ENCODE peak calls at places on chromosomes 6 and 20, in six cellular contexts. F is bronchial epithelial cell, A is tibial artery, O is HFF-Myc, H is WERI-Rb-1, N is ovary. M is an unnamed sample.

GRCh38 chr6:79420054-79420453 is 117.2 kb downstream of the LCA5 start:
- DNase-seq in F (no peak), A (no peak), O (no peak), H (no peak), N (no peak), M (peak; percentile 4)

GRCh38 chr6:39188101-39188455 is 41.2 kb downstream of the KCNK5 start:
- DNase-seq in F (no peak), A (no peak), O (no peak), H (no peak), N (no peak), M (no peak)

GRCh38 chr6:21300439-21300838 is 293.1 kb upstream of the SOX4 start:
- DNase-seq in F (no peak), A (no peak), O (no peak), H (no peak), N (no peak), M (no peak)

GRCh38 chr20:48745330-48745729 is 82.5 kb downstream of the PREX1 start:
- DNase-seq in F (no peak), A (no peak), O (no peak), H (no peak), N (no peak), M (peak; percentile 6)

GRCh38 chr6:107128577-107128976 is 13.3 kb upstream of the BEND3 start:
- DNase-seq in F (no peak), A (no peak), O (no peak), H (no peak), N (no peak), M (no peak)

GRCh38 chr6:78484181-78485064 is 382.9 kb upstream of the IRAK1BP1 start:
- DNase-seq in F (no peak), A (no peak), O (no peak), H (no peak), N (no peak), M (no peak)

GRCh38 chr6:41958022-41958856 is 16.6 kb upstream of the CCND3 start:
- DNase-seq in F (no peak), A (no peak), O (no peak), H (no peak), N (no peak), M (no peak)

GRCh38 chr6:70210462-70210861 is 92.4 kb downstream of the COL9A1 start:
- DNase-seq in F (peak; percentile 24), A (no peak), O (no peak), H (no peak), N (no peak), M (peak; percentile 2)

GRCh38 chr6:11236351-11236750 is 3.9 kb upstream of the NEDD9 start:
- DNase-seq in F (peak; percentile 93), A (no peak), O (no peak), H (no peak), N (no peak), M (no peak)

GRCh38 chr6:67467341-67467740 is 1167.7 kb upstream of the ADGRB3 start:
- DNase-seq in F (no peak), A (no peak), O (no peak), H (no peak), N (no peak), M (no peak)

GRCh38 chr20:13794667-13795066 is 9.8 kb downstream of the NDUFAF5 start:
- DNase-seq in F (no peak), A (no peak), O (no peak), H (no peak), N (no peak), M (no peak)

GRCh38 chr6:105259912-105260889 is 80.4 kb upstream of the POPDC3 start:
- DNase-seq in F (no peak), A (no peak), O (no peak), H (no peak), N (no peak), M (no peak)

GRCh38 chr6:100210138-100210872 is 216.3 kb upstream of the MCHR2 start:
- DNase-seq in F (no peak), A (no peak), O (no peak), H (peak; percentile 29), N (no peak), M (no peak)

GRCh38 chr20:53763707-53764415 is 170.2 kb upstream of the ZNF217 start:
- DNase-seq in F (peak; percentile 50), A (no peak), O (no peak), H (no peak), N (no peak), M (peak; percentile 55)

GRCh38 chr6:88867841-88868558 is 95.4 kb downstream of the RNGTT start:
- DNase-seq in F (peak; percentile 87), A (no peak), O (no peak), H (no peak), N (no peak), M (no peak)

GRCh38 chr20:19947611-19948264 is 69.4 kb upstream of the NAA20 start:
- DNase-seq in F (peak; percentile 33), A (no peak), O (peak; percentile 38), H (no peak), N (no peak), M (peak; percentile 66)

GRCh38 chr6:113690255-113690956 is 166.7 kb upstream of the MARCKS start:
- DNase-seq in F (peak; percentile 96), A (no peak), O (no peak), H (no peak), N (no peak), M (peak; percentile 93)

GRCh38 chr6:45423111-45423900 is 45.6 kb upstream of the SUPT3H start:
- DNase-seq in F (no peak), A (peak; percentile 73), O (no peak), H (no peak), N (peak; percentile 53), M (peak; percentile 56)

GRCh38 chr6:48928937-48929336 is 534.1 kb downstream of the MMUT start:
- DNase-seq in F (no peak), A (no peak), O (no peak), H (no peak), N (no peak), M (no peak)

GRCh38 chr6:33126101-33126714 is 50.4 kb downstream of the HLA-DPB1 start:
- DNase-seq in F (peak; percentile 29), A (no peak), O (peak; percentile 4), H (peak; percentile 92), N (peak; percentile 52), M (peak; percentile 53)

GRCh38 chr6:148263010-148263409 is 79.6 kb upstream of the SASH1 start:
- DNase-seq in F (peak; percentile 80), A (no peak), O (no peak), H (no peak), N (no peak), M (no peak)

GRCh38 chr6:3297909-3298308 is 39.2 kb downstream of the PSMG4 start:
- DNase-seq in F (no peak), A (peak; percentile 28), O (no peak), H (peak; percentile 58), N (no peak), M (no peak)

GRCh38 chr6:34731393-34732060 is 25.8 kb upstream of the SNRPC start:
- DNase-seq in F (no peak), A (no peak), O (no peak), H (no peak), N (no peak), M (no peak)

DNA sequence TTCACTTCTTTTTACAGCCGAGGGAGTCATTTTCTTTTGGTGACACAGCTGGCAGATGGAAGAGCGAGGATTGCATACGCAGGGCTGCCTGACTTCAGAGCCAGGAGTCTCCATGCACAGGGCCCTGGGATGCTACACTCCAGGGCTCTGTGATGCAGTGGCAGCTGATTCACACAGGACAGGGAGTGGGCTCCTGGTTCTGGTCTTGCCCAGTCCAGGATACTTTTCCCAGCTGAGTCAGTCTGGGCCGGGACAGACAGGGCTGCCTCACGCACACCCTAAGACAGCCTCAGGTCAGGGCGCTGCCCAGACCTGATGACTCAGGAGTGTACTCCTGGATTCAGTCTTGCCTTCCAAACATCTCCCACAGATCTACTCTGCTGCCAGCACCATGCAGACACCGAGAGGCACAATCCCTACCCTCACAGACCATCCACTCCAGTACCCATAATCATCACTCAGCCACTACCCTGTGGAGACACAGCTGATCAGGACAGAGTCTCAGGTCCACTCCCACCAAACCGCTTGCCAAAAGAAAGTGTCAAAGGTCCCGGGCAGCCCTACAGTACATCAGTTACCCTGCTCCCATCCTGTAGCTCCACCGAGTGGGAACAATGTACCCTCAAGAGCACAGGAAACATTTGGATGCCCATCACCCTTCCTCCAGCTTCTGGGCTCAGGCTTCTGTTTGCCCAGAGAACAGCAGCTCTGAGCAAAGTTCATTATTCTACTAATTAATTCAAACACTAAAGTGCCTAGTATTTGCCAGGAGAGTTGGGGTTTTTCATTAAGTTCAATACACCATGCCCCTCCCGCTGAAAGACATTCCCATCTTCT is 11.5 kb downstream of the SDC4 start:
- DNase-seq in F (peak; percentile 99), A (peak; percentile 88), O (peak; percentile 54), H (no peak), N (no peak), M (peak; percentile 96)
- H3K4me3 ChIP-seq in F (no peak overlapping the region), A (no peak overlapping the region), O (no peak overlapping the region), H (no peak overlapping the region), N (no peak overlapping the region), M (no peak overlapping the region)

DNA sequence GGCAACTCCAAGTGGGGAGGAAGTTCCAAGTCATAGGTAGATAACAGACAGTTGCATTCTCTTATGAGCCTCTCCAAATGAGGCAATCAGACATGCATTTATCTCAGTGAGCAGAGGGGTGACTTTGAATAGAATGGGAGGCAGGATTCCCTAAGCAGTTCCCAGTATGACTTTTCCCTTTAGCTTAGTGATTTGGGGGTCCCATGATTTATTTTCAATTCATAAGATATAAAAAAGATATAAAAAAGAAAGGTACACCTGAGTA is 823 bp upstream of the UFL1 start:
- DNase-seq in F (peak; percentile 17), A (no peak), O (no peak), H (no peak), N (no peak), M (no peak)
- TF ChIP-seq CTCF in F (no peak), A (no peak), O (no peak), H (no peak), N (no peak), M (no peak)

DNA sequence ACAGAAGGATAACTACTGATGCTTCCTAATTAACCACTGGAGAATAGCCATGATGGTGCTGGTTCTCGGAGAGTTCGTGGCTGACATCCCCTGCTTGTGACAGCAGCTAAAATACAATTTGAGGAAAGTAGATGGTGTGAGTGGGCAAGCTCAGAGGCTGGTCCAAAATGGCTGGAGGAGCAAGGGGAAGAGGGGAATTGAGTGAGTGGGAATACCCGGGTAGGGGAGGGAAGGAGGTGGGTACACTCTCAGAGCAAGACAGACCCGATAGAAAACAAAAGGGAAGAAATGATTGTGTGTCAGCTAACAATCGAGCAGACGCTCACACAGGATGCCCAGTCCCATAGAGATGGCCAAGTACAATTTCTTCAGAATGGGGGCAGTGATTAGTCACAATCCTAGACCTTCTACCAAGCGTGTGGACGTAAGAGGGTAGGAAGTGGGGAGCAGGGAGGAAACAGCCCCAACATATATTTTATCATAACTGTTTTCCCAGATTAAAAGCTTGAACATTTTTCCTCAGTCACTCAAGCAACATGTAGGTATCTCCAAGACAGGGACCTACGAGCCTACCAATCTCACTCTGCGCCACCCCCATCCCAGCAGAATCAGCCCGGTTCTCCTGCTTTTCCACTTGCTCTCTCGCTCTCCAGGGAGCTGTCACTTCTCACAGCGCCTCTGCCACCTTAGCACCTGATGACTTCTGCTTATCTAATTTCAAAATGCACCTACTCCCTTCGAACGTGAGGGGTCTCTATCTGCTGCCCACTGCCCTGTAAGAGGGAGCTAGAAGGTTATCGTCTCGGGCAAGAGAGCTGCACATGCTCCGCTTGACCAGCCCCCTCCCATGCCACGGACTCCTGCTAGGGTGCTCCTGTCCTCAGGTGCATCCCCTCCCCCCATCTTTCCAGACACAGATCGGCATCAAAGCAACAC is 26.2 kb downstream of the RIPOR2 start:
- DNase-seq in F (no peak), A (no peak), O (no peak), H (no peak), N (no peak), M (no peak)
- H3K4me3 ChIP-seq in F (no peak overlapping the region), A (peak overlapping the region; percentile 60), O (peak overlapping the region; percentile 68), H (no peak overlapping the region), N (peak overlapping the region; percentile 64), M (peak overlapping the region; percentile 55)

GRCh38 chr20:23753589-23753988 is 2.9 kb upstream of the CST1 start:
- DNase-seq in F (no peak), A (no peak), O (no peak), H (no peak), N (no peak), M (peak; percentile 47)
- TF ChIP-seq CTCF in F (no peak), A (no peak), O (no peak), H (no peak), N (no peak), M (no peak)